ENCODE peak calls at places on chromosome 21, in four cellular contexts. One of them, this sample, is unnamed.

GRCh38 chr21:38712076-38712475 is 93.7 kb upstream of the ETS2 start:
- DNase-seq in K562: peak
- DNase-seq in HepG2: peak
- DNase-seq in WTC11: peak
- DNase-seq in this sample: no peak

GRCh38 chr21:43918385-43918947 is 53.4 kb downstream of the AGPAT3 start:
- DNase-seq in K562: no peak
- DNase-seq in WTC11: no peak
- DNase-seq in HepG2: no peak
- DNase-seq in this sample: no peak

GRCh38 chr21:46372014-46372485 is 48.1 kb downstream of the PCNT start:
- DNase-seq in K562: no peak
- DNase-seq in HepG2: no peak
- DNase-seq in WTC11: no peak
- DNase-seq in this sample: no peak

GRCh38 chr21:26972131-26972707 is 5.3 kb upstream of the ADAMTS5 start:
- DNase-seq in WTC11: no peak
- DNase-seq in K562: no peak
- DNase-seq in HepG2: no peak
- DNase-seq in this sample: no peak

GRCh38 chr21:34074283-34075098 is 1.1 kb downstream of the MRPS6 start:
- DNase-seq in WTC11: peak
- DNase-seq in K562: peak
- DNase-seq in HepG2: no peak
- DNase-seq in this sample: no peak

GRCh38 chr21:39676054-39676771 is 63.5 kb downstream of the B3GALT5 start:
- DNase-seq in HepG2: peak
- DNase-seq in WTC11: no peak
- DNase-seq in K562: no peak
- DNase-seq in this sample: peak

GRCh38 chr21:16460936-16461335 is 731.2 kb downstream of the USP25 start:
- DNase-seq in WTC11: peak
- DNase-seq in K562: no peak
- DNase-seq in HepG2: no peak
- DNase-seq in this sample: no peak

GRCh38 chr21:30717105-30717504 is 1.5 kb downstream of the KRTAP21-3 start:
- DNase-seq in WTC11: no peak
- DNase-seq in HepG2: no peak
- DNase-seq in K562: no peak
- DNase-seq in this sample: no peak

GRCh38 chr21:26591543-26591942 is 18.5 kb upstream of the CYYR1 start:
- DNase-seq in WTC11: no peak
- DNase-seq in HepG2: no peak
- DNase-seq in K562: no peak
- DNase-seq in this sample: no peak

GRCh38 chr21:31713973-31714740 is 17.8 kb downstream of the SCAF4 start:
- DNase-seq in WTC11: no peak
- DNase-seq in K562: peak
- DNase-seq in HepG2: no peak
- DNase-seq in this sample: no peak

GRCh38 chr21:23008803-23009202 is 2010.6 kb downstream of the NCAM2 start:
- DNase-seq in K562: no peak
- DNase-seq in WTC11: no peak
- DNase-seq in HepG2: no peak
- DNase-seq in this sample: no peak

GRCh38 chr21:31176725-31177124 is 138.4 kb upstream of the KRTAP19-8 start:
- DNase-seq in K562: no peak
- DNase-seq in WTC11: no peak
- DNase-seq in HepG2: no peak
- DNase-seq in this sample: no peak

GRCh38 chr21:35470522-35470921 is 421.4 kb upstream of the RUNX1 start:
- DNase-seq in HepG2: no peak
- DNase-seq in WTC11: peak
- DNase-seq in K562: peak
- DNase-seq in this sample: no peak

GRCh38 chr21:39319251-39319756 is 5.9 kb upstream of the BRWD1 start:
- DNase-seq in K562: no peak
- DNase-seq in WTC11: no peak
- DNase-seq in HepG2: no peak
- DNase-seq in this sample: no peak

GRCh38 chr21:46551636-46552241 is 53.1 kb downstream of the S100B start:
- DNase-seq in K562: no peak
- DNase-seq in WTC11: peak
- DNase-seq in HepG2: no peak
- DNase-seq in this sample: no peak

GRCh38 chr21:32340863-32341848 is 42.5 kb downstream of the MRAP start:
- DNase-seq in WTC11: no peak
- DNase-seq in K562: no peak
- DNase-seq in HepG2: no peak
- DNase-seq in this sample: no peak

GRCh38 chr21:39385299-39386145 is 36.6 kb upstream of the HMGN1 start:
- DNase-seq in K562: no peak
- DNase-seq in WTC11: no peak
- DNase-seq in HepG2: peak
- DNase-seq in this sample: no peak

GRCh38 chr21:26555554-26555953 is 17.5 kb downstream of the CYYR1 start:
- DNase-seq in K562: no peak
- DNase-seq in HepG2: no peak
- DNase-seq in WTC11: no peak
- DNase-seq in this sample: no peak

GRCh38 chr21:32233055-32233546 is 45.7 kb downstream of the MIS18A start:
- DNase-seq in HepG2: no peak
- DNase-seq in K562: no peak
- DNase-seq in WTC11: no peak
- DNase-seq in this sample: no peak

GRCh38 chr21:18155508-18156193 is 89.0 kb upstream of the CHODL start:
- DNase-seq in WTC11: no peak
- DNase-seq in HepG2: no peak
- DNase-seq in K562: no peak
- DNase-seq in this sample: no peak

DNA sequence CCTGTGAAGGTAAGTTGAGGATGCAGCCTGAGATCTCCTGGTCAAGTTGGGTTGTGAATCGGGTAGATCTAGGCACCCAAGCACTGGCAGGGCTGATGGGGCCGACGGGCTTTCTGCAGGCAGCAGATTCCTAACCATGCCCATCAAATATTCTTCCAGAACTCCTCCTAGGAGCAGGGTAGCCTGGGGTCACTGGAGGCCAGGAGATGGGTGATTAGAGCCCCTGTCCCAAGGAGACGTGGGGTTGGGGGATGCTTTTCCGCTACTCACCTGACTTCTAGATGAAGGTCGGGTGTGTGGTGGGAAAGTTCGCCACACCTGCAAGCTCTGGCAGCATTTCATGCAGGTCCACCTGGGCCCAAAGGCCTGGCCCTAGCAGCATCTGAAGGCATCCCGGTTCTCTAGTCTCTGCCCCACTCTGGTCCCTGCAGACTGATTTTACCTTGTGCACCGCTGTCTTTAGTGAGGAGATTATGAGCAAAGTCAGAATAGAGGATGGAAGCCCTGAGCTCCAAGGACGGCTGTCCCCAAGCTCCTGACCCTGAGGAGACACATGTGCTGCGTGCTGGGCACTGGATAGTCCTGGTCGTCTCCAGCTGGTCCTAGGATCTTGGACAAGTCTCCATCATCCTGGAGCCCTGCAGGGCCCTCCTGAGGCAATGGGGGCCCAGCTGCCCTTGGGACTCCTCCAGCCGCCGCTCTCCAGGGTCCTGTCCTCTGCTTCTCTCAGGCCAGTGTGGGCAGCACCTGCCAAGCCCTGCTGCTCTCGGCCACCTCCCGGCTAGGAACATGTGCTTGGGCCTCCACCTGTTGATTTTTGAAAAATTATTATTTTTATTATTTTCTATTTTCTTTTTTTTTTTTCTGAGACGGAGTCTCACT is 21.8 kb upstream of the C2CD2 start:
- DNase-seq in K562: no peak
- DNase-seq in WTC11: peak
- DNase-seq in HepG2: no peak
- DNase-seq in this sample: no peak
- TF ChIP-seq NR2C2 in K562: no peak
- TF ChIP-seq NR2C2 in WTC11: no peak
- TF ChIP-seq NR2C2 in HepG2: no peak
- TF ChIP-seq NR2C2 in this sample: no peak

GRCh38 chr21:25254491-25255174 is 352.6 kb downstream of the MRPL39 start:
- DNase-seq in HepG2: no peak
- DNase-seq in WTC11: no peak
- DNase-seq in K562: no peak
- DNase-seq in this sample: no peak
- TF ChIP-seq NR2C2 in HepG2: no peak
- TF ChIP-seq NR2C2 in WTC11: no peak
- TF ChIP-seq NR2C2 in K562: no peak
- TF ChIP-seq NR2C2 in this sample: no peak

DNA sequence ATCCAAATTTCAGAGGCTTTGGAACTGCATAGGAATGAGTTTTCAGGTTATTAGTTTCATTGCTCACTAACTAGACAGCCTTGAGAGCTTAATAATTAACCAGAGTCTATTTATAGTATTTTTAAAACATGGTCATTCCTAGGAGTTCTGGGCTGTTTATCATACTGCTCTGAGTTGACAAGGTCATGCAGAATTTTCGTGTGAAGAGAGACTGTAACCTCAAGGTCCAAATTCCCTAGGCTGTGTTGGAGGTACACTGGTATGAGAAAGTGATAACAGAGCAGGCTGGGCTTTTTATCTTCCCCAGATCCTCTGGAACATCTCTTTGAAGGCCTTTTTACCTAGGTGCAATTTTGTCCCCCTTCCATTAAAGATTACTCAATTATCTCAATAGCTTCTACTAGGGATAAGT is 736.3 kb downstream of the LTN1 start:
- DNase-seq in K562: no peak
- DNase-seq in WTC11: no peak
- DNase-seq in HepG2: peak
- DNase-seq in this sample: no peak
- TF ChIP-seq NR2C2 in K562: no peak
- TF ChIP-seq NR2C2 in WTC11: no peak
- TF ChIP-seq NR2C2 in HepG2: peak
- TF ChIP-seq NR2C2 in this sample: no peak

DNA sequence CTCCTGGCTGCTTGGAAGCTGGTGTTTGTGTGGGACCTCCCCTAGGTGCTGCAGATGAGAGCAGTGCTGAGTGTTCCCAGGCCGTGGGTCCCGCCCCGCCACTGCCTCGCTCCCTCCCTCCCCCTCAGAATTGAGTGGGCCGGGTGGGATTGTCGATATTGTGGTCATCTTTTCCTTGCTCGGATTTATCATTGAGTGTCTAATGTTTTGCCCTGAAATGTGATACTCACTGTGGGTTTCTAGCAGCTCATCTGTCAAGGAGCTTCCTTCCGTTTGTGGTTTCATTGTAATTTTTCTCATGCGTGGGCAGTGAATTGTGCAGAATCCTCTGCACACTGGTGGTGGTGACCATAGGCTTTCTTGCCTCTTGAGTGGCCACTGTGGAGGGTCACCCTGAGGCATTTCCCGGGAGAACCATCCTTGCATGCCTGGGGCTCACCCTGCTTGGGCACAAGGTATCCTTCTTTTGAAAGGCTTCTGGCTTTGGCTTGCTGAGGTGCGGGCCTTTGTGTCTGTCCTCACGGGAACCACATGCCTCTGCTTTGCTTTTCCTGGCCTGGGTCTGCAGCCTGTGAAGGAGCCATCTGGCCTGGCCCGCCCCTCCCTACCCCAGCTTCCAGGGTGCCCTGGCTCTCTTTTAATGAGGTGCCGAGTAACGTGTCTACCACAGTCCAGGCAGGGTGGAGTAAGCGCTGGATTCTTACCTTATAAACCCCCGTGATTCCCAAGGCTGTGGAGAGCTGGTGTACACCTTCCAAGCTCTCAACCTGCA is 25.6 kb downstream of the SLX9 start:
- DNase-seq in K562: no peak
- DNase-seq in HepG2: no peak
- DNase-seq in WTC11: no peak
- DNase-seq in this sample: no peak
- TF ChIP-seq NR2C2 in K562: no peak
- TF ChIP-seq NR2C2 in HepG2: no peak
- TF ChIP-seq NR2C2 in WTC11: no peak
- TF ChIP-seq NR2C2 in this sample: no peak

GRCh38 chr21:45279446-45280177 is 8.1 kb downstream of the POFUT2 start:
- DNase-seq in K562: no peak
- DNase-seq in HepG2: no peak
- DNase-seq in WTC11: peak
- DNase-seq in this sample: no peak
- TF ChIP-seq NR2C2 in K562: no peak
- TF ChIP-seq NR2C2 in HepG2: no peak
- TF ChIP-seq NR2C2 in WTC11: no peak
- TF ChIP-seq NR2C2 in this sample: no peak

GRCh38 chr21:14850394-14850793 is 214.4 kb downstream of the NRIP1 start:
- DNase-seq in HepG2: no peak
- DNase-seq in K562: no peak
- DNase-seq in WTC11: no peak
- DNase-seq in this sample: no peak
- TF ChIP-seq NR2C2 in HepG2: no peak
- TF ChIP-seq NR2C2 in K562: no peak
- TF ChIP-seq NR2C2 in WTC11: no peak
- TF ChIP-seq NR2C2 in this sample: no peak

GRCh38 chr21:37407719-37408455 is 41.3 kb downstream of the DYRK1A start:
- DNase-seq in K562: no peak
- DNase-seq in WTC11: no peak
- DNase-seq in HepG2: no peak
- DNase-seq in this sample: peak
- TF ChIP-seq NR2C2 in K562: no peak
- TF ChIP-seq NR2C2 in WTC11: no peak
- TF ChIP-seq NR2C2 in HepG2: no peak
- TF ChIP-seq NR2C2 in this sample: no peak

GRCh38 chr21:29481081-29481480 is 182.4 kb downstream of the BACH1 start:
- DNase-seq in K562: no peak
- DNase-seq in HepG2: no peak
- DNase-seq in WTC11: no peak
- DNase-seq in this sample: no peak
- TF ChIP-seq NR2C2 in K562: no peak
- TF ChIP-seq NR2C2 in HepG2: no peak
- TF ChIP-seq NR2C2 in WTC11: no peak
- TF ChIP-seq NR2C2 in this sample: no peak

GRCh38 chr21:28771790-28772501 is 220.7 kb downstream of the LTN1 start:
- DNase-seq in WTC11: no peak
- DNase-seq in K562: no peak
- DNase-seq in HepG2: no peak
- DNase-seq in this sample: no peak
- TF ChIP-seq NR2C2 in WTC11: no peak
- TF ChIP-seq NR2C2 in K562: no peak
- TF ChIP-seq NR2C2 in HepG2: no peak
- TF ChIP-seq NR2C2 in this sample: no peak